ENCODE peak calls at places on chromosomes 2 and 18, in seven cellular contexts. D, N, M, U, H, T and L are unnamed samples.
A peak's percentile ranks its signal among the peaks of the same experiment; 100 is the strongest.

GRCh38 chr18:31976242-31976641 is 33.3 kb upstream of the TRAPPC8 start:
- DNase-seq in H (no peak), T (no peak), M (no peak), D (no peak), U (no peak), N (no peak), L (no peak)

GRCh38 chr2:155099784-155100183 is 401.3 kb downstream of the KCNJ3 start:
- DNase-seq in H (peak; percentile 56), T (peak; percentile 54), M (no peak), D (peak; percentile 68), N (no peak), U (no peak), L (no peak)

GRCh38 chr18:40234217-40234616 is 1720.8 kb upstream of the PIK3C3 start:
- DNase-seq in M (no peak), H (no peak), N (no peak), D (no peak), T (no peak), U (no peak), L (no peak)

GRCh38 chr2:101692037-101692436 is 5.5 kb upstream of the MAP4K4 start:
- DNase-seq in T (no peak), N (no peak), U (no peak), H (no peak), D (no peak), M (no peak), L (no peak)

GRCh38 chr2:178258916-178259315 is 64.6 kb downstream of the OSBPL6 start:
- DNase-seq in H (no peak), U (no peak), N (no peak), M (no peak), T (no peak), D (no peak), L (no peak)

GRCh38 chr2:159894145-159894838 is 96.3 kb upstream of the CD302 start:
- DNase-seq in M (no peak), U (no peak), T (no peak), D (no peak), N (no peak), H (no peak), L (no peak)

GRCh38 chr2:191218292-191218898 is 26.8 kb upstream of the MYO1B start:
- DNase-seq in N (peak; percentile 15), U (peak; percentile 48), H (peak; percentile 57), T (peak; percentile 80), D (peak; percentile 67), M (no peak), L (peak; percentile 88)

GRCh38 chr2:80525152-80525551 is 220.6 kb upstream of the LRRTM1 start:
- DNase-seq in D (no peak), H (no peak), N (no peak), T (no peak), U (no peak), M (peak; percentile 83), L (no peak)

GRCh38 chr2:203867561-203868200 is at the start of gene CTLA4:
- DNase-seq in U (no peak), T (no peak), H (no peak), N (no peak), M (no peak), D (no peak), L (no peak)

GRCh38 chr2:190791347-190791982 is 89.2 kb upstream of the GLS start:
- DNase-seq in M (no peak), D (no peak), H (no peak), U (no peak), T (no peak), N (peak; percentile 10), L (no peak)

GRCh38 chr2:133171396-133172004 is 396.8 kb downstream of the NCKAP5 start:
- DNase-seq in M (peak; percentile 3), H (no peak), N (no peak), U (peak; percentile 30), T (peak; percentile 58), D (peak; percentile 48), L (peak; percentile 48)

GRCh38 chr2:231996797-231997555 is 35.5 kb downstream of the DIS3L2 start:
- DNase-seq in D (no peak), M (no peak), H (no peak), U (no peak), N (no peak), T (no peak), L (no peak)

GRCh38 chr2:61179701-61180639 is 18.0 kb downstream of the C2orf74 start:
- DNase-seq in U (peak; percentile 42), D (no peak), N (no peak), T (no peak), H (no peak), M (no peak), L (no peak)

GRCh38 chr18:63236417-63236816 is 83.2 kb downstream of the BCL2 start:
- DNase-seq in N (no peak), U (no peak), D (no peak), H (no peak), T (no peak), M (no peak), L (no peak)

GRCh38 chr2:46803911-46804670 is 111.5 kb downstream of the MCFD2 start:
- DNase-seq in U (peak; percentile 30), D (peak; percentile 68), T (no peak), H (no peak), M (no peak), N (no peak), L (no peak)

GRCh38 chr2:209642146-209642815 is 129.4 kb upstream of the UNC80 start:
- DNase-seq in D (no peak), N (no peak), H (no peak), M (no peak), U (no peak), T (no peak), L (no peak)

GRCh38 chr18:58894937-58895336 is 30.3 kb downstream of the ZNF532 start:
- DNase-seq in D (no peak), H (no peak), U (no peak), N (no peak), M (no peak), T (no peak), L (no peak)

GRCh38 chr2:236257575-236257974 is 6.6 kb downstream of the ASB18 start:
- DNase-seq in U (no peak), D (no peak), N (no peak), H (no peak), M (no peak), T (no peak), L (no peak)

GRCh38 chr18:74291771-74292540 is at the start of gene CYB5A:
- DNase-seq in H (peak; percentile 84), N (peak; percentile 85), U (peak; percentile 100), T (peak; percentile 98), M (peak; percentile 87), D (peak; percentile 83), L (peak; percentile 83)

GRCh38 chr2:231780123-231780908 is 766 bp downstream of the PDE6D start:
- DNase-seq in D (no peak), U (peak; percentile 37), T (peak; percentile 44), N (no peak), H (no peak), M (no peak), L (no peak)

GRCh38 chr18:11148655-11149440 is 521 bp downstream of the PIEZO2 start:
- DNase-seq in T (no peak), N (no peak), H (no peak), M (no peak), D (no peak), U (no peak), L (no peak)

GRCh38 chr18:26089247-26090129 is 925 bp downstream of the SS18 start:
- DNase-seq in T (peak; percentile 6), D (no peak), H (no peak), N (peak; percentile 29), U (peak; percentile 10), M (no peak), L (no peak)

GRCh38 chr18:50649821-50650220 is 89.9 kb downstream of the MAPK4 start:
- DNase-seq in H (no peak), M (no peak), T (no peak), U (no peak), D (no peak), N (no peak), L (no peak)

DNA sequence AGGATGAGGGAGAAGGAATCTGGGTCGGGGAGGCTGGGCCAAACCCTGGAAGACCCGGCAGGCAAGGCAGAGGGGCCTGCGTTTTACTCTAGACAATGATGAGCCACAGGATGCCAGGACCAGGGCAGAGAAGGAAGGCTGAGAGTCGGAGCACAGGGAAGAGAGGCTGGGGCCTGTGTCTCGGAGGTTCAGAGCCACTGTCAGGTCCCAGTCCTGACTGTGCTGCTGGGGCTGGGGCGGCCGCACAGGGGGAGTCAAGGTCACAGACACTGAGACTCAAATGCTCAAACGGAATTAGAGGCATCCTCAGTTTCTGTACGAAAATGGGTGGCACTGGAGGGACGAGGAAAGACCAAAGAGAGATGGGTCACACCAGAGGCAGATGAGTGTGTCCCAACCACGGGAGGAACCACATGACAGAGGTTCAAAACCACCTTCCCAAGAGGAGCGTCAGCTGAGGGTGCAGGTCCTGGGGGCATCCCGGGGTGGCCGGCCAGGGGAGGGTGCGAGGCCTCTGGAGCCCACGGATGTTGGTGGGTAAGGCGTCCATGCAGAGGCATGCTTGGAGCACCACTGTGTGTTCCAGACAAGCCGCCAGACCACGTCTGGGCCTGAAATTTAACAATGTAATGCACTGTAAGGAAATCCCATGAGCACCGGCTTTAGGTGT is 14.7 kb downstream of the HDAC4 start:
- DNase-seq in M (no peak), D (no peak), T (no peak), H (no peak), N (no peak), U (no peak), L (no peak)
- TF ChIP-seq SIN3A in M (no peak), D (no peak), T (no peak), H (no peak), N (no peak), U (no peak), L (no peak)

DNA sequence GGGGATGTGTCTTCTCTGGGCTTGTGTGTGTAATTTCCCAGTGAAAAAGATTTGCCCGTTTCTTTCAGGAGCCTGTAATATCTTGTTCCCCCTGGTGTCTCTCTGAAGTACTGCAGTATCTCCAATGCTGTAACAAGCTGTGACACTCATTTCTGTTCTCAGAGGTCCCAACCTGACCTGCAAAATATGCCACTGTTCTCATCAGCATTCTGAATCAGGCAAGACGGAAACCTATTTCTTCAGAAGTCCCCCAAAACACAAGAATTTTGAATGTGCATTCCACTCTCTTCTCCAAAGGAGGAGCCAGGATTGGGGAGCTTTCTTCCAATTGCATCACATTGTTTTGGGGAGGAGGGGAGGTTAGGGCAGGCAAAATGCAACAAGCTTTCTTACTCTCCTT is 77.0 kb upstream of the CNGA3 start:
- DNase-seq in T (peak; percentile 44), U (peak; percentile 61), M (no peak), H (no peak), N (peak; percentile 29), D (peak; percentile 64), L (peak; percentile 46)
- TF ChIP-seq SIN3A in T (no peak), U (no peak), M (no peak), H (no peak), N (no peak), D (no peak), L (no peak)

GRCh38 chr18:56461151-56461550 is 177.2 kb downstream of the TXNL1 start:
- DNase-seq in T (no peak), H (no peak), N (no peak), D (no peak), U (no peak), M (no peak), L (no peak)
- TF ChIP-seq SIN3A in T (no peak), H (no peak), N (no peak), D (no peak), U (no peak), M (no peak), L (no peak)

DNA sequence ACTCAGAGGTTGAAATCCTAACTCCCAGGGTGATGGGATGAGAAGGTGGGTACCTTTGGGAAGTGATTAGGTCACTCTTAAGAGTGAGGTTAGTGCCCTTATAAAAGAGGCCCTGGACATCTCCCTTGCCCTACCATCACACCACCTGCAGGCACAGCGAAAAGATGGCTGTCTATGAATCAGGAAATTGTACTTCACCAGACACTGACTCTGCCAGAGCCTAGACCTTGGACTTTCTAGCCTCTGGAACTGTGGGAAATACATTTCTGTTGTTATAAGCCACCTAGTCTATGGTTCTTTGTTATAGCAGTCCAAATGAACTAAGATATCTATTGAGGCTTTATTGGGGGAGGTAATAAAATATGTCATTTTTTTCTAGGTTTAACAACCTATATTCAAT is 203.6 kb downstream of the SLC8A1 start:
- DNase-seq in U (no peak), D (no peak), H (no peak), M (no peak), N (no peak), T (peak; percentile 5), L (no peak)
- TF ChIP-seq SIN3A in U (no peak), D (no peak), H (no peak), M (no peak), N (no peak), T (no peak), L (no peak)